ENCODE peak calls at places on chromosome 11, in five cellular contexts. E is midbrain, C is AG08395, U is activated T-helper 1 cell treated with Interleukin-2 at 50 U/mL for 16 hours, L is H54. F is an unnamed sample.

GRCh38 chr11:33719587-33719986 is 16.6 kb downstream of the CD59 start:
- DNase-seq in C (no peak), L (no peak), U (no peak), E (no peak), F (no peak)

GRCh38 chr11:76803811-76804600 is 20.9 kb downstream of the TSKU start:
- DNase-seq in U (no peak), E (no peak), L (no peak), C (peak; percentile 74), F (no peak)

GRCh38 chr11:65429069-65429681 is 6.6 kb downstream of the NEAT1 start:
- DNase-seq in E (no peak), U (no peak), C (no peak), L (no peak), F (no peak)

GRCh38 chr11:71116435-71117040 is 135.8 kb downstream of the SHANK2 start:
- DNase-seq in L (no peak), E (no peak), C (no peak), U (no peak), F (no peak)

GRCh38 chr11:61752117-61752924 is at the start of gene MYRF:
- DNase-seq in C (peak; percentile 70), E (peak; percentile 49), L (peak; percentile 57), U (peak; percentile 50), F (no peak)

GRCh38 chr11:74689666-74690065 is 41.6 kb downstream of the CHRDL2 start:
- DNase-seq in E (no peak), U (no peak), L (no peak), C (peak; percentile 36), F (no peak)

GRCh38 chr11:68954970-68955958 is 25.5 kb downstream of the MRGPRD start:
- DNase-seq in L (no peak), E (no peak), C (no peak), U (no peak), F (no peak)

GRCh38 chr11:5931061-5931460 is 11.0 kb upstream of the OR56A3 start:
- DNase-seq in U (no peak), E (no peak), C (no peak), L (no peak), F (no peak)

GRCh38 chr11:66906077-66906929 is 49.4 kb downstream of the LRFN4 start:
- DNase-seq in L (no peak), C (no peak), U (no peak), E (no peak), F (no peak)